ENCODE peak calls at places on chromosomes 11 and 22, in six cellular contexts. One of them, this sample, is unnamed.

GRCh38 chr22:46451741-46452140 is 85.7 kb downstream of the CELSR1 start:
- DNase-seq in Calu3: no peak
- DNase-seq in GM06990: no peak
- DNase-seq in psoas muscle: no peak
- DNase-seq in astrocyte of the spinal cord: no peak
- DNase-seq in cardiac fibroblast: no peak
- DNase-seq in this sample: no peak

GRCh38 chr11:81915045-81915444 is 818.6 kb downstream of the FAM181B start:
- DNase-seq in Calu3: no peak
- DNase-seq in GM06990: no peak
- DNase-seq in psoas muscle: no peak
- DNase-seq in astrocyte of the spinal cord: peak
- DNase-seq in cardiac fibroblast: peak
- DNase-seq in this sample: no peak

GRCh38 chr11:60925685-60926267 is 1.5 kb downstream of the TMEM132A start:
- DNase-seq in Calu3: no peak
- DNase-seq in GM06990: no peak
- DNase-seq in psoas muscle: no peak
- DNase-seq in astrocyte of the spinal cord: no peak
- DNase-seq in cardiac fibroblast: peak
- DNase-seq in this sample: no peak

GRCh38 chr11:35337136-35337918 is 82.0 kb downstream of the SLC1A2 start:
- DNase-seq in Calu3: peak
- DNase-seq in GM06990: no peak
- DNase-seq in psoas muscle: no peak
- DNase-seq in astrocyte of the spinal cord: peak
- DNase-seq in cardiac fibroblast: peak
- DNase-seq in this sample: no peak

GRCh38 chr11:113896156-113896879 is 8.3 kb upstream of the HTR3B start:
- DNase-seq in Calu3: peak
- DNase-seq in GM06990: no peak
- DNase-seq in psoas muscle: no peak
- DNase-seq in astrocyte of the spinal cord: peak
- DNase-seq in cardiac fibroblast: peak
- DNase-seq in this sample: peak

GRCh38 chr22:50148991-50149721 is 21.4 kb upstream of the PANX2 start:
- DNase-seq in Calu3: peak
- DNase-seq in GM06990: peak
- DNase-seq in psoas muscle: no peak
- DNase-seq in astrocyte of the spinal cord: peak
- DNase-seq in cardiac fibroblast: peak
- DNase-seq in this sample: peak

GRCh38 chr11:13970986-13971385 is 8.5 kb downstream of the SPON1 start:
- DNase-seq in Calu3: peak
- DNase-seq in GM06990: no peak
- DNase-seq in psoas muscle: no peak
- DNase-seq in astrocyte of the spinal cord: no peak
- DNase-seq in cardiac fibroblast: no peak
- DNase-seq in this sample: no peak

GRCh38 chr11:103923473-103923931 is 112.9 kb upstream of the DDI1 start:
- DNase-seq in Calu3: peak
- DNase-seq in GM06990: no peak
- DNase-seq in psoas muscle: no peak
- DNase-seq in astrocyte of the spinal cord: no peak
- DNase-seq in cardiac fibroblast: no peak
- DNase-seq in this sample: no peak

GRCh38 chr11:79062814-79063762 is 377.7 kb downstream of the TENM4 start:
- DNase-seq in Calu3: peak
- DNase-seq in GM06990: no peak
- DNase-seq in psoas muscle: no peak
- DNase-seq in astrocyte of the spinal cord: no peak
- DNase-seq in cardiac fibroblast: peak
- DNase-seq in this sample: no peak

GRCh38 chr11:46075168-46075567 is 46.1 kb downstream of the PHF21A start:
- DNase-seq in Calu3: peak
- DNase-seq in GM06990: no peak
- DNase-seq in psoas muscle: no peak
- DNase-seq in astrocyte of the spinal cord: peak
- DNase-seq in cardiac fibroblast: peak
- DNase-seq in this sample: no peak

GRCh38 chr22:39250838-39251237 is 6.1 kb upstream of the PDGFB start:
- DNase-seq in Calu3: no peak
- DNase-seq in GM06990: no peak
- DNase-seq in psoas muscle: no peak
- DNase-seq in astrocyte of the spinal cord: no peak
- DNase-seq in cardiac fibroblast: no peak
- DNase-seq in this sample: no peak

GRCh38 chr11:2092464-2092910 is 46.7 kb downstream of the IGF2 start:
- DNase-seq in Calu3: no peak
- DNase-seq in GM06990: no peak
- DNase-seq in psoas muscle: no peak
- DNase-seq in astrocyte of the spinal cord: no peak
- DNase-seq in cardiac fibroblast: no peak
- DNase-seq in this sample: no peak

GRCh38 chr22:32555546-32555945 is 80.9 kb downstream of the FBXO7 start:
- DNase-seq in Calu3: no peak
- DNase-seq in GM06990: no peak
- DNase-seq in psoas muscle: no peak
- DNase-seq in astrocyte of the spinal cord: no peak
- DNase-seq in cardiac fibroblast: no peak
- DNase-seq in this sample: no peak

GRCh38 chr11:130801287-130802146 is 114.8 kb downstream of the SNX19 start:
- DNase-seq in Calu3: no peak
- DNase-seq in GM06990: no peak
- DNase-seq in psoas muscle: no peak
- DNase-seq in astrocyte of the spinal cord: peak
- DNase-seq in cardiac fibroblast: peak
- DNase-seq in this sample: no peak

GRCh38 chr11:6531267-6531752 is 34.2 kb downstream of the DNHD1 start:
- DNase-seq in Calu3: peak
- DNase-seq in GM06990: no peak
- DNase-seq in psoas muscle: no peak
- DNase-seq in astrocyte of the spinal cord: peak
- DNase-seq in cardiac fibroblast: peak
- DNase-seq in this sample: peak

GRCh38 chr11:126307706-126308105 is 3.8 kb downstream of the DCPS start:
- DNase-seq in Calu3: peak
- DNase-seq in GM06990: no peak
- DNase-seq in psoas muscle: no peak
- DNase-seq in astrocyte of the spinal cord: peak
- DNase-seq in cardiac fibroblast: peak
- DNase-seq in this sample: no peak

GRCh38 chr22:17077255-17077654 is 7.5 kb upstream of the IL17RA start:
- DNase-seq in Calu3: no peak
- DNase-seq in GM06990: no peak
- DNase-seq in psoas muscle: no peak
- DNase-seq in astrocyte of the spinal cord: peak
- DNase-seq in cardiac fibroblast: peak
- DNase-seq in this sample: no peak

GRCh38 chr22:46577361-46578249 is 40.2 kb upstream of the CELSR1 start:
- DNase-seq in Calu3: no peak
- DNase-seq in GM06990: no peak
- DNase-seq in psoas muscle: no peak
- DNase-seq in astrocyte of the spinal cord: no peak
- DNase-seq in cardiac fibroblast: no peak
- DNase-seq in this sample: no peak

GRCh38 chr11:86671386-86672006 is 920 bp downstream of the ME3 start:
- DNase-seq in Calu3: no peak
- DNase-seq in GM06990: no peak
- DNase-seq in psoas muscle: peak
- DNase-seq in astrocyte of the spinal cord: peak
- DNase-seq in cardiac fibroblast: peak
- DNase-seq in this sample: no peak

GRCh38 chr11:36149538-36150242 is 139.5 kb downstream of the COMMD9 start:
- DNase-seq in Calu3: peak
- DNase-seq in GM06990: peak
- DNase-seq in psoas muscle: peak
- DNase-seq in astrocyte of the spinal cord: peak
- DNase-seq in cardiac fibroblast: peak
- DNase-seq in this sample: peak

GRCh38 chr22:29890760-29891159 is 7.8 kb downstream of the MTMR3 start:
- DNase-seq in Calu3: no peak
- DNase-seq in GM06990: no peak
- DNase-seq in psoas muscle: no peak
- DNase-seq in astrocyte of the spinal cord: no peak
- DNase-seq in cardiac fibroblast: no peak
- DNase-seq in this sample: no peak

GRCh38 chr11:107562647-107563208 is 2.8 kb downstream of the ALKBH8 start:
- DNase-seq in Calu3: no peak
- DNase-seq in GM06990: no peak
- DNase-seq in psoas muscle: no peak
- DNase-seq in astrocyte of the spinal cord: peak
- DNase-seq in cardiac fibroblast: peak
- DNase-seq in this sample: no peak

GRCh38 chr11:34111722-34112270 is 6.4 kb downstream of the NAT10 start:
- DNase-seq in Calu3: no peak
- DNase-seq in GM06990: no peak
- DNase-seq in psoas muscle: no peak
- DNase-seq in astrocyte of the spinal cord: no peak
- DNase-seq in cardiac fibroblast: no peak
- DNase-seq in this sample: no peak

GRCh38 chr22:27572267-27572666 is 229.3 kb downstream of the MN1 start:
- DNase-seq in Calu3: no peak
- DNase-seq in GM06990: no peak
- DNase-seq in psoas muscle: no peak
- DNase-seq in astrocyte of the spinal cord: no peak
- DNase-seq in cardiac fibroblast: no peak
- DNase-seq in this sample: no peak

GRCh38 chr11:19168090-19168489 is 33.7 kb downstream of the CSRP3 start:
- DNase-seq in Calu3: no peak
- DNase-seq in GM06990: no peak
- DNase-seq in psoas muscle: no peak
- DNase-seq in astrocyte of the spinal cord: no peak
- DNase-seq in cardiac fibroblast: no peak
- DNase-seq in this sample: no peak

GRCh38 chr22:44425356-44425755 is 72.7 kb downstream of the RTL6 start:
- DNase-seq in Calu3: no peak
- DNase-seq in GM06990: no peak
- DNase-seq in psoas muscle: no peak
- DNase-seq in astrocyte of the spinal cord: no peak
- DNase-seq in cardiac fibroblast: no peak
- DNase-seq in this sample: no peak

GRCh38 chr11:94851864-94852581 is 83.9 kb downstream of the AMOTL1 start:
- DNase-seq in Calu3: no peak
- DNase-seq in GM06990: no peak
- DNase-seq in psoas muscle: no peak
- DNase-seq in astrocyte of the spinal cord: no peak
- DNase-seq in cardiac fibroblast: no peak
- DNase-seq in this sample: no peak

GRCh38 chr11:65212226-65212801 is 30.6 kb downstream of the CAPN1 start:
- DNase-seq in Calu3: no peak
- DNase-seq in GM06990: no peak
- DNase-seq in psoas muscle: no peak
- DNase-seq in astrocyte of the spinal cord: no peak
- DNase-seq in cardiac fibroblast: no peak
- DNase-seq in this sample: no peak

GRCh38 chr11:2421226-2421994 is 20.9 kb downstream of the TSSC4 start:
- DNase-seq in Calu3: no peak
- DNase-seq in GM06990: no peak
- DNase-seq in psoas muscle: no peak
- DNase-seq in astrocyte of the spinal cord: no peak
- DNase-seq in cardiac fibroblast: no peak
- DNase-seq in this sample: no peak

GRCh38 chr22:21622624-21623401 is 7.0 kb downstream of the YDJC start:
- DNase-seq in Calu3: no peak
- DNase-seq in GM06990: no peak
- DNase-seq in psoas muscle: no peak
- DNase-seq in astrocyte of the spinal cord: no peak
- DNase-seq in cardiac fibroblast: no peak
- DNase-seq in this sample: no peak

GRCh38 chr22:21623402-21623970 is 6.3 kb downstream of the YDJC start:
- DNase-seq in Calu3: no peak
- DNase-seq in GM06990: no peak
- DNase-seq in psoas muscle: no peak
- DNase-seq in astrocyte of the spinal cord: no peak
- DNase-seq in cardiac fibroblast: no peak
- DNase-seq in this sample: no peak

GRCh38 chr22:21624880-21625791 is 4.7 kb downstream of the YDJC start:
- DNase-seq in Calu3: no peak
- DNase-seq in GM06990: no peak
- DNase-seq in psoas muscle: no peak
- DNase-seq in astrocyte of the spinal cord: no peak
- DNase-seq in cardiac fibroblast: no peak
- DNase-seq in this sample: no peak

GRCh38 chr22:21626073-21626734 is 3.6 kb downstream of the YDJC start:
- DNase-seq in Calu3: no peak
- DNase-seq in GM06990: no peak
- DNase-seq in psoas muscle: no peak
- DNase-seq in astrocyte of the spinal cord: no peak
- DNase-seq in cardiac fibroblast: no peak
- DNase-seq in this sample: no peak

GRCh38 chr22:21624120-21624879 is 5.5 kb downstream of the YDJC start:
- DNase-seq in Calu3: peak
- DNase-seq in GM06990: no peak
- DNase-seq in psoas muscle: peak
- DNase-seq in astrocyte of the spinal cord: no peak
- DNase-seq in cardiac fibroblast: peak
- DNase-seq in this sample: no peak
- TF ChIP-seq CTCF in Calu3: peak
- TF ChIP-seq CTCF in GM06990: peak
- TF ChIP-seq CTCF in psoas muscle: no peak
- TF ChIP-seq CTCF in astrocyte of the spinal cord: peak
- TF ChIP-seq CTCF in cardiac fibroblast: peak
- TF ChIP-seq CTCF in this sample: peak

GRCh38 chr11:121870202-121871045 is 245.6 kb downstream of the BLID start:
- DNase-seq in Calu3: no peak
- DNase-seq in GM06990: no peak
- DNase-seq in psoas muscle: no peak
- DNase-seq in astrocyte of the spinal cord: no peak
- DNase-seq in cardiac fibroblast: peak
- DNase-seq in this sample: no peak
- TF ChIP-seq CTCF in Calu3: no peak
- TF ChIP-seq CTCF in GM06990: no peak
- TF ChIP-seq CTCF in psoas muscle: no peak
- TF ChIP-seq CTCF in astrocyte of the spinal cord: no peak
- TF ChIP-seq CTCF in cardiac fibroblast: no peak
- TF ChIP-seq CTCF in this sample: no peak

DNA sequence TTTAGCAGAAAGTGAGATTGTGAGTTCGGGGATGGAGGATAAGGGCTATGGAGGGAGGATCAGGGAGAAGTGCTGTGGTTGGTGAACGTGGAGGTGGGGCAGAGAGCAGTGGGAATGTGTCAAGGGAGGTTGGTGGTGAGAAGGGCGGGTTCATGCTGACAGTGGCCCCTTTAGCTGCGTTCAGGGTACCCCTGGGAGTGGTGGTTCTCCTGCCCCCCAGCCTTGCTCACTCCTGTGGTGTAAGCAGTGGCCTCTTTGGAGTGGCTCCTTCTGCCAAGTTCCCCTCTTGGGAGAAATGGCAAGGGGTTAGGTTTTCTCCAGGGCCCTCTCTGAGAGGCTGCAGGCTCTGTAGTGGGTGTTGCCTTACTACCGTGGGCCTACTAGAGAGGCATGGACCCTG is 16.1 kb upstream of the NECTIN1 start:
- DNase-seq in Calu3: no peak
- DNase-seq in GM06990: no peak
- DNase-seq in psoas muscle: no peak
- DNase-seq in astrocyte of the spinal cord: no peak
- DNase-seq in cardiac fibroblast: no peak
- DNase-seq in this sample: no peak
- TF ChIP-seq CTCF in Calu3: no peak
- TF ChIP-seq CTCF in GM06990: no peak
- TF ChIP-seq CTCF in psoas muscle: no peak
- TF ChIP-seq CTCF in astrocyte of the spinal cord: no peak
- TF ChIP-seq CTCF in cardiac fibroblast: no peak
- TF ChIP-seq CTCF in this sample: no peak

GRCh38 chr22:49132009-49132408 is 695.7 kb downstream of the BRD1 start:
- DNase-seq in Calu3: no peak
- DNase-seq in GM06990: no peak
- DNase-seq in psoas muscle: no peak
- DNase-seq in astrocyte of the spinal cord: no peak
- DNase-seq in cardiac fibroblast: no peak
- DNase-seq in this sample: no peak
- TF ChIP-seq CTCF in Calu3: no peak
- TF ChIP-seq CTCF in GM06990: no peak
- TF ChIP-seq CTCF in psoas muscle: no peak
- TF ChIP-seq CTCF in astrocyte of the spinal cord: no peak
- TF ChIP-seq CTCF in cardiac fibroblast: no peak
- TF ChIP-seq CTCF in this sample: no peak

This sample was measured in GM10248.